ENCODE peak calls at places on chromosome 16, in six cellular contexts. V is heart right ventricle; F is activated CD8-positive, alpha-beta memory T cell treated with anti-CD3 and anti-CD28 coated beads, Interleukin-2, amount 10 ng/mL, durations not matched to agents 7 days and 5 days; N is suprapubic skin; Y is HT-29; J is nephron progenitor cell. Q is an unnamed sample.

GRCh38 chr16:88366704-88367047 is 16.1 kb upstream of the ZNF469 start:
- DNase-seq in N (no peak), F (no peak), J (no peak), V (no peak), Y (no peak), Q (no peak)

GRCh38 chr16:62805221-62805857 is 769.1 kb upstream of the CDH8 start:
- DNase-seq in J (no peak), F (no peak), V (no peak), N (no peak), Y (no peak), Q (no peak)

GRCh38 chr16:89981414-89981813 is 32.9 kb downstream of the DEF8 start:
- DNase-seq in N (no peak), J (no peak), F (no peak), Y (no peak), V (no peak), Q (no peak)

GRCh38 chr16:361872-362701 is 8.3 kb downstream of the MRPL28 start:
- DNase-seq in Y (peak), V (peak), F (peak), J (peak), N (no peak), Q (peak)

GRCh38 chr16:8565498-8565897 is 24.8 kb downstream of the TMEM114 start:
- DNase-seq in V (no peak), Y (peak), N (no peak), J (peak), F (no peak), Q (no peak)

GRCh38 chr16:72202014-72202413 is 30.1 kb upstream of the PMFBP1 start:
- DNase-seq in J (no peak), V (no peak), Y (no peak), N (no peak), F (no peak), Q (no peak)

GRCh38 chr16:14600164-14600563 is 29.9 kb downstream of the PARN start:
- DNase-seq in J (no peak), F (no peak), V (no peak), Y (peak), N (no peak), Q (no peak)

GRCh38 chr16:85652431-85653221 is 36.1 kb downstream of the GINS2 start:
- DNase-seq in F (no peak), V (peak), Y (peak), N (peak), J (peak), Q (no peak)

GRCh38 chr16:64705443-64705842 is 416.4 kb downstream of the CDH11 start:
- DNase-seq in F (no peak), J (no peak), Y (no peak), N (no peak), V (no peak), Q (no peak)

GRCh38 chr16:4208529-4208835 is 33.4 kb downstream of the SRL start:
- DNase-seq in F (no peak), J (no peak), V (no peak), N (no peak), Y (no peak), Q (no peak)

GRCh38 chr16:69311533-69312388 is 611 bp downstream of the VPS4A start:
- DNase-seq in N (peak), V (no peak), J (no peak), F (peak), Y (peak), Q (no peak)

GRCh38 chr16:1884889-1885288 is 12.9 kb upstream of the MEIOB start:
- DNase-seq in V (no peak), Y (no peak), J (no peak), F (no peak), N (peak), Q (no peak)

GRCh38 chr16:11916524-11917285 is 949 bp upstream of the GSPT1 start:
- DNase-seq in J (no peak), V (no peak), Y (peak), F (no peak), N (no peak), Q (no peak)

Q was measured in CD8-positive, alpha-beta T cell.